ENCODE peak calls at places on chromosomes 11 and 22, in seven cellular contexts. P is A549, E is stomach, S is tibial nerve, N is GM12878, O is K562, U is sigmoid colon. Y is an unnamed sample.

GRCh38 chr22:48838846-48839730 is 988.6 kb downstream of the BRD1 start:
- DNase-seq in P (no peak), E (no peak), S (no peak), N (no peak), O (no peak), U (no peak), Y (no peak)

GRCh38 chr22:24421428-24421931 is 5.9 kb upstream of the ADORA2A start:
- DNase-seq in P (peak; percentile 35), E (no peak), S (no peak), N (no peak), O (peak; percentile 45), U (no peak), Y (no peak)

GRCh38 chr22:17164392-17165024 is 5.4 kb upstream of the HDHD5 start:
- DNase-seq in P (peak; percentile 21), E (no peak), S (no peak), N (no peak), O (peak; percentile 44), U (no peak), Y (no peak)

GRCh38 chr11:103811870-103812509 is 224.4 kb upstream of the DDI1 start:
- DNase-seq in P (no peak), E (no peak), S (no peak), N (no peak), O (no peak), U (no peak), Y (no peak)

GRCh38 chr11:117836077-117836960 is 11.8 kb upstream of the FXYD2 start:
- DNase-seq in P (no peak), E (peak; percentile 22), S (no peak), N (no peak), O (no peak), U (peak; percentile 61), Y (peak; percentile 16)

GRCh38 chr11:10730151-10730550 is 20.9 kb upstream of the CTR9 start:
- DNase-seq in P (no peak), E (no peak), S (no peak), N (no peak), O (no peak), U (no peak), Y (no peak)

GRCh38 chr11:36594316-36594989 is at the start of gene IFTAP:
- DNase-seq in P (peak; percentile 85), E (peak; percentile 42), S (no peak), N (no peak), O (peak; percentile 38), U (peak; percentile 68), Y (peak; percentile 25)

GRCh38 chr11:75549370-75549958 is 12.6 kb upstream of the SERPINH1 start:
- DNase-seq in P (no peak), E (no peak), S (no peak), N (no peak), O (no peak), U (no peak), Y (no peak)

GRCh38 chr11:43393765-43394355 is 35.1 kb downstream of the TTC17 start:
- DNase-seq in P (no peak), E (peak; percentile 75), S (no peak), N (no peak), O (no peak), U (no peak), Y (peak; percentile 44)

GRCh38 chr22:31075961-31076360 is 5.2 kb upstream of the SMTN start:
- DNase-seq in P (no peak), E (peak; percentile 50), S (peak; percentile 73), N (no peak), O (no peak), U (peak; percentile 93), Y (peak; percentile 84)

GRCh38 chr11:86099727-86100320 is 30.9 kb upstream of the PICALM start:
- DNase-seq in P (no peak), E (no peak), S (no peak), N (no peak), O (no peak), U (no peak), Y (no peak)

GRCh38 chr22:19995611-19996339 is 20.8 kb downstream of the ARVCF start:
- DNase-seq in P (no peak), E (no peak), S (no peak), N (no peak), O (no peak), U (no peak), Y (peak; percentile 19)

GRCh38 chr11:131234146-131234680 is 136.2 kb upstream of the NTM start:
- DNase-seq in P (no peak), E (no peak), S (no peak), N (no peak), O (no peak), U (no peak), Y (no peak)

GRCh38 chr11:119167933-119168332 is 592 bp upstream of the NLRX1 start:
- DNase-seq in P (no peak), E (peak; percentile 65), S (no peak), N (no peak), O (no peak), U (no peak), Y (peak; percentile 32)

GRCh38 chr22:48483764-48484528 is 1343.7 kb downstream of the BRD1 start:
- DNase-seq in P (no peak), E (no peak), S (no peak), N (no peak), O (no peak), U (no peak), Y (no peak)

GRCh38 chr11:114026355-114026754 is 33.2 kb upstream of the ZBTB16 start:
- DNase-seq in P (no peak), E (no peak), S (no peak), N (no peak), O (peak; percentile 32), U (no peak), Y (no peak)

GRCh38 chr11:14638561-14638960 is 5.0 kb upstream of the PDE3B start:
- DNase-seq in P (no peak), E (no peak), S (no peak), N (no peak), O (no peak), U (no peak), Y (no peak)

GRCh38 chr11:86537541-86538222 is 134.7 kb downstream of the ME3 start:
- DNase-seq in P (no peak), E (no peak), S (no peak), N (no peak), O (no peak), U (no peak), Y (no peak)

GRCh38 chr11:18618341-18619025 is 15.7 kb downstream of the SPTY2D1 start:
- DNase-seq in P (no peak), E (no peak), S (no peak), N (no peak), O (no peak), U (no peak), Y (no peak)

GRCh38 chr22:44621401-44622146 is 80.4 kb upstream of the PRR5 start:
- DNase-seq in P (no peak), E (no peak), S (no peak), N (no peak), O (no peak), U (no peak), Y (no peak)

GRCh38 chr11:113839842-113840241 is 35.5 kb downstream of the USP28 start:
- DNase-seq in P (no peak), E (no peak), S (no peak), N (peak; percentile 47), O (no peak), U (no peak), Y (no peak)

GRCh38 chr11:112773256-112773655 is 188.0 kb upstream of the NCAM1 start:
- DNase-seq in P (no peak), E (no peak), S (no peak), N (no peak), O (no peak), U (no peak), Y (no peak)

DNA sequence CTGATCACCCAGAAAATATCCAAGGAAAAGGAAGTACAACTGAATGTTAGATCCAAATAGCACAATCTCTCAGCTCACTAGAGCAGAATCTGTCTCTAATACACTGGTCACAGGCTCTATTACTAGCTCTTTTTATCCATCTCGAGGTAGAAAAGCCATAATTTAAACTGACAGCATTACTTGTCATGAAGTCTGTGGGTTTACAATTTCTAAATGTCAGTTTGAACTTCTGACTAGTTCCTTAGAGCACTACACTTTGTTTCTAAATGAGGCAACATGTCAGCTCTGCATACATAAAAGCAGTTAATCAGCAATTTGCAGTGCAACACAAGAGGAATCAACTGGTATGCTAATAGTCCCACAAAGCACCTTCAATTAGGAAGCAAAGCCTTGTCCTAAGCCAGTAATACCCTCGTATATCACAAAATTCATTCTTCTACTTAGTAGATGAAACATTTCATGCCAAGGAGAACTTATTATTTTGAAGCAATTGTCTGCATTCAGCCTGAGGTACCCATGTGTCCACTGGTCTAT is 321.3 kb downstream of the TTC28 start:
- DNase-seq in P (no peak), E (no peak), S (no peak), N (no peak), O (no peak), U (no peak), Y (no peak)
- TF ChIP-seq EP300 in P (no peak), E (no peak), S (no peak), N (no peak), O (no peak), U (no peak), Y (no peak)

DNA sequence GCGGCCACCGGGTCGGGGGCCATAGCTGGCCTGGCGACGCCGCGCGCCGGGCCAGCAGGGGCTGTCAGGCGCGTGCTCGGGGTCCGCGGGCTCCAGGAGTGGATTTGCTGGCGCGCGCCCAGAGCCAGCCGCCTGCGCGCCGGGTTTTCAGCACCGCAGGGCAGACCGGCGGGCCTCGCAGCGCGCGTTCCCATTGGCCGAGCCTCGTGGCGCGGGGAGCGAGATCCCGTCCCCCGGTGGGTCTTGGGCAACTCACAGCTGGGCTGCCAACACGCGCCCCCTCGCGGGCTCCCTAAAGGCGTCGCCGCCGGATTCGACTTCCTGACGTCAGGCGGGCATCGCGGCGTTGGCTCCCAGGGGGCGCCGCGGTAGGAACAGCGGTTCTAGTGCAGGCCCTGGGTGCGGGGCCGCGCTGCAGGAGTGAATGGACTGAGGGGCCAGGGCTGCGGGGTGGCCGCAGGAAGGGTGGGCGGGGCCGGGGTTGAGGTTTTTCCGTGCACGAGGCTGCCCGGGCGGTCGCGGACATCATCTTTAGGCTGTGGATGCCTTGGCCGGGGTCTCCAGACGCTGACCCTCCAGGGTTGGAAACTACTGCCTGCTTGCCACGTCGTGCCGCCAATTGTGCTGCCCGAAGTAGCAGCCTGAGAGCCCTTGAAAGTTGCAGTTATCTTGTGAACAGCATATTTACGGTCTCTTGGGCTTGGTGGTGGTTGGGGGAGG is at the start of gene FADS1:
- DNase-seq in P (peak; percentile 96), E (peak; percentile 83), S (peak; percentile 83), N (peak; percentile 60), O (peak; percentile 95), U (peak; percentile 96), Y (peak; percentile 88)
- TF ChIP-seq EP300 in P (no peak), E (no peak), S (peak; percentile 55), N (no peak), O (peak; percentile 42), U (peak; percentile 29), Y (no peak)

DNA sequence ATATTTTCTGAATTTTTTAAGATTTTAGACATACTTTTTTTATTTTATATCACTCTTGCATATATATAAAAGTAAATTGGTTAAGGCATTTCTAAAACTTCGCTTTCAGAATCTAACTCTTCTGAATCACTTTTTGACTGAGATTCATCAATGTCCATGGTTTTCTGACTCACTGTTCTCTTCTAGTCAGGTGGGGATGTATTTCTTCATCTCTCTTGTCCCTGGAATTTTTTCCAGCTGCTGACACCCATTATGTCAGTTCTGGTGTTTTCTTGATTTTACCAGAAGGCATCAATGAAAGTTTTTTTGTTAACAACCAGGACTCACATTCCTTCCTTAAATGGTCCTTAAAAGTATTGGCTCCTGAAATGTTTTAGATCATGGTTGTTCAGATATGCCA is 12.8 kb downstream of the MICAL2 start:
- DNase-seq in P (no peak), E (no peak), S (no peak), N (no peak), O (no peak), U (no peak), Y (no peak)
- TF ChIP-seq EP300 in P (no peak), E (no peak), S (no peak), N (no peak), O (no peak), U (peak; percentile 8), Y (no peak)

GRCh38 chr11:122642472-122642922 is 13.0 kb upstream of the UBASH3B start:
- DNase-seq in P (peak; percentile 82), E (no peak), S (no peak), N (no peak), O (no peak), U (no peak), Y (no peak)
- TF ChIP-seq EP300 in P (peak; percentile 81), E (no peak), S (no peak), N (no peak), O (no peak), U (no peak), Y (no peak)

Y was measured in ovary.